ENCODE peak calls at places on chromosomes 6 and 20, in seven cellular contexts. F is GM12891, X is HepG2, Q is K562, K is SK-N-SH, P is H1, Y is GM12878. V is an unnamed sample.

GRCh38 chr6:89963391-89963790 is 69.1 kb downstream of the GJA10 start:
- DNase-seq in F (no peak), X (no peak), Q (no peak), K (no peak), P (no peak), Y (no peak), V (no peak)

GRCh38 chr6:156513504-156513903 is 263.7 kb upstream of the ARID1B start:
- DNase-seq in F (no peak), X (no peak), Q (no peak), K (no peak), P (no peak), Y (no peak), V (no peak)

GRCh38 chr6:45822864-45823263 is 192.8 kb downstream of the CLIC5 start:
- DNase-seq in F (no peak), X (no peak), Q (no peak), K (no peak), P (no peak), Y (no peak), V (no peak)

GRCh38 chr6:43673444-43674063 is 14.0 kb downstream of the MRPS18A start:
- DNase-seq in F (no peak), X (no peak), Q (no peak), K (no peak), P (no peak), Y (no peak), V (no peak)

GRCh38 chr20:9110365-9110764 is 41.5 kb downstream of the PLCB4 start:
- DNase-seq in F (no peak), X (no peak), Q (no peak), K (no peak), P (no peak), Y (no peak), V (no peak)

GRCh38 chr20:63895886-63896135 is 885 bp downstream of the DNAJC5 start:
- DNase-seq in F (no peak), X (no peak), Q (no peak), K (no peak), P (no peak), Y (no peak), V (no peak)

GRCh38 chr6:1997702-1998101 is 247.7 kb downstream of the GMDS start:
- DNase-seq in F (no peak), X (no peak), Q (no peak), K (no peak), P (no peak), Y (no peak), V (no peak)

GRCh38 chr6:153145591-153145990 is 14.5 kb upstream of the RGS17 start:
- DNase-seq in F (no peak), X (no peak), Q (no peak), K (no peak), P (no peak), Y (no peak), V (no peak)

GRCh38 chr6:136077834-136078576 is 172.1 kb downstream of the MTFR2 start:
- DNase-seq in F (no peak), X (no peak), Q (no peak), K (peak), P (no peak), Y (no peak), V (no peak)

DNA sequence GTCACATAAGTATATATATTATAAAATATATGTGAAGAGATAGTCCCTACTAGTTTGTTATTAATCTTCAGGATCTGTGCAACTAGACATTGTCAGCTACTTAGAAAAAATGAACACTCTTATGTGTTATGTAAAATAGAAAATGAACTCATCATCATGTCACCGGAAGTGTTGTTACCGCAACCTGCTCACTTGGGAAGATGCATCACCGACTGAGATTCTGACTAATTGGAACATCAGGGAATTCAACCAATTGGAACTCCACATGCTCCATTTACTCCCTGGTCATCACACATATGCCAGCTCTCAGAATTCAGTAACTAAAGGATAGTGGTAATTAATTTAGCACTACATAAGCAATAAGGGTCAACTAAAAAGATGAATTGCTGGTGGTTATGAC is 16.7 kb upstream of the B3GAT2 start:
- DNase-seq in F (no peak), X (no peak), Q (no peak), K (no peak), P (no peak), Y (no peak), V (no peak)
- TF ChIP-seq TAF1 in F (no peak), X (no peak), Q (no peak), K (no peak), P (no peak), Y (no peak), V (no peak)

DNA sequence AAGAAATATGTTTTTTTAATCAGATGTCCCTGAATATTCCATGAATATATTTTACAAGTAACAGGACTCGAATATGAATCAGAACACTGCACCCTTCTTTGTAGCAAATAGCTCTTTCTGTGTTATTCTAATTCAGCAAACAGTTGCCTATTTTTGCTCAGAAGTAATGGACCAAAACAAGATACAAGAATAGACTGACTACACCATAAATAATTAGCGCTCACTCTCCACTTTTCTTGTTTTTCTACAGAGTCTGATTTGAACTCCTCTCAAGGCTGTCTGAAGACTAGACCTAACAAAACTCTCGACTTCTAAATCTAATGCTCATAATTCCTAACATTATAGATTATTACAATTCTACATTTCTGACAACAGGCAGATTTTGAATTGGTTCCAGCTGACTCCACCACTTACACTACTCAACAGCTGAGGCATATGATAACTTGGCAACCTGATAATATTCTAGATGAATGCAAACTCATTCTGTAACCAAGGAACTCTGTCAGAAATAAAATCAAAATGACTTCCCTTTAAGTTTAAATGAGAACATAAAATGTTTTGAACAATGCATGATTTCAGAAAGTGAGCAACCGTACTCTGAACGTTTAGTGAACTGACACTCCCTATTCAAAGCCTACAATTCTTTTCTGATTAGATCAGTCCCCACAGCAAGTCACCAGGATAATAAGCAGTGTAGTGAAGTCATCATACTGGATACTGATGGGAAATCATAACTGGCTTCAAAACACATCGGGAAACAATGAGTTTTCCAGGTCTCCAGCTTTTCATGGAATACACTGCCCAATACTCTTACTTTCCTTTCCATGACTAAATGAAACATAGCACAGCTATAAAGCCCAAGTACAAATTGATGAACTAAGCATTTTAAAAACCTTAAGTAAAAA is 114.2 kb upstream of the BEND6 start:
- DNase-seq in F (no peak), X (peak), Q (no peak), K (peak), P (no peak), Y (no peak), V (no peak)
- TF ChIP-seq POLR2AphosphoS5 in F (no peak), X (no peak), Q (no peak), K (peak), P (no peak), Y (no peak), V (no peak)

DNA sequence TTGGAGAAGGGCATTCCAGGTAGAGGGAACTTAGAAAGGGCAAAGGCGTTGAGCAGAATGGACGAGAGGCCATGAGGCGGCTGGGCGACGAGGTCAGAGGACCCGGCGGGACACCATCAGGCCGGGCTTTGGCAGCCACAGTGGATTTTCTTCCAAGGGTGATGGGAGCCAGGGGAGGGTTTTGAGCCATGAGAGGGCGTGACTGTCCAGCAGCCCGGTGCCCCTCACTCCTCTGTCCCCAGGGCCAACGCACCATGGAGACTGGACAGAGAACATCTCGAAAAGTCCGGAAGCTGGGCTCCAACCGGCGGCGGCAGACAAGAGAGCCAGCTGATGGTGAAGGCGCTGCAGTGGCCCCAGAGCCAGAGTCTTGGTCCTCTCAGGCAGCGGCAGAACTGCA is 6.4 kb downstream of the RAB44 start:
- DNase-seq in F (no peak), X (no peak), Q (no peak), K (no peak), P (no peak), Y (no peak), V (no peak)
- TF ChIP-seq TAF1 in F (no peak), X (no peak), Q (no peak), K (no peak), P (no peak), Y (no peak), V (no peak)

DNA sequence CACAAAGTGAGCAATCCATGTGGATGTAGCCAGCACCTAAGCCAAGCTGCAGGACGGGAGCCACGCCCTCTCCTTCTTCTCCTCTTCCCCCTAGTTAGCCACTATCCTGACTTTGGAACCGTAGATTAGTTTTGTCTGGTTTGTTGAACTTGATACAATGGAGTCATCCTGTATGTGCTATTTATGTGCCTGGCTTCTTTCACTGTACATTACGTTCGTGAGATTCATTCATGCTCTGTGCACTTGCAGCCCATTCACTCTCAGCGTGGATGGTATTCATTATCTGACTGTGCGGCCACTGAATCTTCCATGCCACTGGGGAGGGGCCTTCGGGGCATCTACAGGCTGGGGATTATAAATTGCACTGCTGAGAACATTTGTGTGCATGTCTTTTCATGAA is 262.4 kb downstream of the CDH26 start:
- DNase-seq in F (no peak), X (no peak), Q (no peak), K (no peak), P (no peak), Y (no peak), V (no peak)
- TF ChIP-seq POLR2AphosphoS5 in F (no peak), X (no peak), Q (no peak), K (no peak), P (no peak), Y (no peak), V (no peak)

GRCh38 chr20:37564388-37565133 is 36.9 kb upstream of the BLCAP start:
- DNase-seq in F (peak), X (peak), Q (peak), K (peak), P (no peak), Y (no peak), V (peak)
- TF ChIP-seq TAF1 in F (no peak), X (no peak), Q (no peak), K (no peak), P (no peak), Y (no peak), V (no peak)

GRCh38 chr6:19934996-19935591 is 97.9 kb downstream of the ID4 start:
- DNase-seq in F (no peak), X (no peak), Q (no peak), K (no peak), P (no peak), Y (no peak), V (no peak)
- TF ChIP-seq POLR2AphosphoS5 in F (no peak), X (no peak), Q (no peak), K (no peak), P (no peak), Y (no peak), V (no peak)

GRCh38 chr6:139882977-139883728 is 508.7 kb upstream of the CITED2 start:
- DNase-seq in F (no peak), X (peak), Q (no peak), K (no peak), P (no peak), Y (no peak), V (no peak)
- TF ChIP-seq TAF1 in F (no peak), X (no peak), Q (no peak), K (no peak), P (no peak), Y (no peak), V (no peak)

GRCh38 chr6:27023664-27024063 is 223.8 kb upstream of the PRSS16 start:
- DNase-seq in F (no peak), X (no peak), Q (no peak), K (no peak), P (no peak), Y (no peak), V (no peak)

GRCh38 chr6:27016689-27017088 is 230.8 kb upstream of the PRSS16 start:
- DNase-seq in F (no peak), X (no peak), Q (no peak), K (no peak), P (no peak), Y (no peak), V (no peak)

GRCh38 chr6:27020553-27020880 is 227.0 kb upstream of the PRSS16 start:
- DNase-seq in F (no peak), X (no peak), Q (no peak), K (no peak), P (no peak), Y (no peak), V (no peak)

GRCh38 chr6:27025351-27025750 is 222.2 kb upstream of the PRSS16 start:
- DNase-seq in F (no peak), X (no peak), Q (no peak), K (no peak), P (no peak), Y (no peak), V (no peak)

DNA sequence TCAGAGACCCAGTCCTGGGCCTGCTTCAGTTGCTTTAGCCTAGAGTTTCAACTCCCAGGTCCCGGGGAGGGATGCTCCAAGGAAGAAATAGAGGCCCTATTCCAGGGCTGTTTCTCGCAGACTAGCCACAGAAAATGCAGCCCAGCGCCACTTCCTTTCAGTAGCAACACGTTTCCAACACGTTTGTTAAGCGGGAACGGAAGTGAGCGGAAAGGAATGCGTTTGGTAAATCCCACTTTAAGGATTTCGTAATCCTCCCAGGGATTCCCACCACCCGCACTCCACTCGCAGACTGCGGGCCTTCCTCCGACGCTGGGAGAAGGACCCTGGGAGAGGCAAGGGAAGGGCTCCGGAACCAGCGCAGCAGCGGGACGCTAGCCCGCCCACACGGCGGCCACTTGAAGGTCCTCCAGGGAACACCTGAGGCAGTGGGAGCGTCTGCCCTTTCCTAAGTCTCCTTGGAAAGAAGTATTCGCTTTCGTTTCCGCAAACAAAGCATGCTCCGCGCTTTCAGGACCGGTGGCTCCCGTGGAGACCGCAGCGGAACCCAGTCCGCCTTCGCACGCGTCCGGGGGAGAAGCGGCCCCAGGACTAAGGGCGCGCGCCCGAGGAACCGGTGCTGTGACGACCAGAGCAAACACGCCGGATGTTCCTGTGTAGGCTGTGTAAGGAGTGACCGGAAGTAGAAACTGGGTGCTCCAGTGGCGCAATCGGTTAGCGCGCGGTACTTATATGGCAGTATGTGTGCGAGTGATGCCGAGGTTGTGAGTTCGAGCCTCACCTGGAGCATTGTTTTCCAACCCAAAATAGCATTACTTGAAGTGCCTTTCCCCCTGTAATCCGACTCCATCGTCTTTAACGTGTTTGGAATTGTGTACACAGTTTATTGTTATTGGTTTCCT is 227.6 kb upstream of the PRSS16 start:
- DNase-seq in F (peak), X (no peak), Q (peak), K (peak), P (peak), Y (peak), V (peak)
- TF ChIP-seq POLR2AphosphoS5 in F (no peak), X (no peak), Q (peak), K (peak), P (peak), Y (peak), V (no peak)